ENCODE peak calls at places on chromosomes 12 and 14, in seven cellular contexts. U is activated T-cell treated with anti-CD3 and anti-CD28 coated beads for 48 hours, R is T1000, G is iPS-NIHi11, Y is GM04504, T is NCI-H187, H is ACHN. M is an unnamed sample.

GRCh38 chr12:126936181-126936851 is 1330.7 kb upstream of the TMEM132C start:
- DNase-seq in G (no peak), U (no peak), Y (no peak), R (peak; percentile 36), H (peak; percentile 61), T (no peak), M (peak; percentile 52)

GRCh38 chr12:63440063-63440462 is 228.2 kb downstream of the DPY19L2 start:
- DNase-seq in U (no peak), G (no peak), R (no peak), H (no peak), Y (no peak), T (no peak), M (peak; percentile 3)

GRCh38 chr14:51500776-51501175 is 150.9 kb upstream of the FRMD6 start:
- DNase-seq in T (no peak), U (no peak), Y (no peak), G (no peak), H (no peak), R (no peak), M (no peak)

GRCh38 chr12:61647566-61647965 is 612.6 kb upstream of the USP15 start:
- DNase-seq in R (no peak), T (no peak), H (no peak), Y (no peak), U (no peak), G (no peak), M (no peak)

GRCh38 chr12:26224657-26225056 is 29.3 kb downstream of the SSPN start:
- DNase-seq in R (no peak), Y (no peak), H (no peak), T (no peak), U (no peak), G (no peak), M (no peak)

GRCh38 chr12:28578833-28579252 is 388.6 kb downstream of the CCDC91 start:
- DNase-seq in R (no peak), Y (no peak), T (no peak), G (no peak), U (no peak), H (no peak), M (peak; percentile 39)

GRCh38 chr12:21392384-21392783 is 19.7 kb downstream of the IAPP start:
- DNase-seq in U (no peak), G (no peak), T (no peak), Y (no peak), R (no peak), H (no peak), M (no peak)

GRCh38 chr14:74658535-74659130 is 46.6 kb upstream of the LTBP2 start:
- DNase-seq in T (no peak), H (no peak), G (no peak), U (no peak), R (no peak), Y (no peak), M (peak; percentile 56)